ENCODE peak calls at places on chromosomes 16 and 17, in seven cellular contexts. L is body of pancreas, I is OCI-LY7, H is heart right ventricle, T is tibial artery, K is A549, O is uterus. U is an unnamed sample.

GRCh38 chr17:74481621-74482020 is 15.2 kb downstream of the CD300A start:
- DNase-seq in K (no peak), I (no peak), L (no peak), O (no peak), T (no peak), H (no peak), U (no peak)

GRCh38 chr16:55842369-55843104 is 9.6 kb upstream of the CES1 start:
- DNase-seq in T (no peak), I (peak), L (peak), K (peak), O (no peak), H (no peak), U (peak)

GRCh38 chr16:1407749-1408148 is 6.8 kb downstream of the UNKL start:
- DNase-seq in L (peak), H (no peak), O (peak), I (no peak), K (no peak), T (no peak), U (peak)

GRCh38 chr16:49462356-49462988 is 88.9 kb downstream of the C16orf78 start:
- DNase-seq in T (no peak), H (no peak), K (no peak), I (no peak), O (no peak), L (no peak), U (no peak)

GRCh38 chr16:68444058-68444657 is 4.2 kb downstream of the SMPD3 start:
- DNase-seq in O (no peak), I (no peak), H (no peak), T (no peak), K (no peak), L (peak), U (peak)

GRCh38 chr17:33520404-33521032 is 227.4 kb upstream of the ASIC2 start:
- DNase-seq in I (peak), L (peak), O (peak), H (peak), T (no peak), K (peak), U (peak)

GRCh38 chr17:81245024-81245664 is 6.0 kb downstream of the NDUFAF8 start:
- DNase-seq in K (no peak), I (peak), H (no peak), L (no peak), T (no peak), O (no peak), U (no peak)

GRCh38 chr17:67381925-67382257 is 4.8 kb downstream of the PITPNC1 start:
- DNase-seq in T (no peak), L (no peak), O (no peak), K (no peak), H (no peak), I (no peak), U (no peak)

GRCh38 chr16:73126453-73126853 is 78.5 kb upstream of the ZFHX3 start:
- DNase-seq in O (peak), K (peak), I (no peak), H (peak), T (peak), L (peak), U (peak)

GRCh38 chr16:65071371-65072311 is 50.2 kb downstream of the CDH11 start:
- DNase-seq in T (peak), L (peak), K (no peak), H (peak), O (peak), I (no peak), U (peak)

GRCh38 chr17:42287305-42288077 is 807 bp upstream of the STAT5A start:
- DNase-seq in I (no peak), L (peak), O (peak), K (no peak), H (peak), T (peak), U (no peak)

GRCh38 chr17:7029659-7030058 is 6.2 kb upstream of the SLC16A13 start:
- DNase-seq in I (no peak), T (no peak), K (no peak), H (no peak), L (no peak), O (no peak), U (no peak)

GRCh38 chr17:34201225-34201624 is 53.9 kb upstream of the CCL2 start:
- DNase-seq in L (no peak), O (no peak), T (no peak), K (no peak), H (no peak), I (no peak), U (no peak)

GRCh38 chr17:14813649-14814048 is 451.5 kb downstream of the PMP22 start:
- DNase-seq in O (no peak), K (peak), I (peak), L (peak), H (peak), T (no peak), U (no peak)

GRCh38 chr16:1788708-1789100 is 4.8 kb downstream of the IGFALS start:
- DNase-seq in I (no peak), K (no peak), O (peak), T (no peak), L (no peak), H (peak), U (no peak)

GRCh38 chr17:15238064-15238463 is 27.1 kb downstream of the PMP22 start:
- DNase-seq in T (no peak), I (no peak), H (no peak), L (peak), K (no peak), O (no peak), U (no peak)

GRCh38 chr16:52068447-52069074 is 478.4 kb downstream of the TOX3 start:
- DNase-seq in K (peak), T (no peak), O (no peak), H (no peak), I (no peak), L (peak), U (peak)

GRCh38 chr16:7182510-7183109 is 150.0 kb upstream of the RBFOX1 start:
- DNase-seq in T (no peak), K (no peak), O (no peak), I (no peak), H (no peak), L (no peak), U (no peak)

GRCh38 chr16:77227745-77228144 is 28.5 kb downstream of the SYCE1L start:
- DNase-seq in I (no peak), T (no peak), K (no peak), H (no peak), O (no peak), L (no peak), U (no peak)

GRCh38 chr17:81183807-81184206 is 17.8 kb upstream of the AATK start:
- DNase-seq in O (no peak), L (no peak), H (no peak), T (no peak), I (no peak), K (no peak), U (no peak)

GRCh38 chr16:27226476-27226875 is 23.1 kb downstream of the KDM8 start:
- DNase-seq in K (no peak), I (no peak), H (no peak), T (no peak), L (peak), O (no peak), U (no peak)

GRCh38 chr17:17067277-17067676 is 25.0 kb downstream of the MPRIP start:
- DNase-seq in T (peak), I (no peak), K (peak), H (no peak), L (no peak), O (no peak), U (peak)

GRCh38 chr16:22641030-22641671 is 130.5 kb downstream of the NPIPB5 start:
- DNase-seq in L (no peak), H (no peak), K (peak), I (peak), T (no peak), O (no peak), U (peak)

GRCh38 chr17:76262732-76263344 is 2.3 kb upstream of the UBALD2 start:
- DNase-seq in O (no peak), I (peak), K (no peak), T (no peak), L (peak), H (no peak), U (no peak)

GRCh38 chr16:84062734-84063640 is 20.4 kb upstream of the SLC38A8 start:
- DNase-seq in L (peak), I (peak), H (peak), K (peak), O (peak), T (peak), U (peak)

GRCh38 chr16:88393034-88393433 is 10.3 kb downstream of the ZNF469 start:
- DNase-seq in K (no peak), H (peak), T (peak), O (no peak), I (no peak), L (no peak), U (peak)

GRCh38 chr16:30184430-30185140 is 1.2 kb downstream of the CORO1A start:
- DNase-seq in T (peak), K (no peak), I (peak), O (peak), L (peak), H (peak), U (no peak)

GRCh38 chr17:6506679-6507231 is 49.6 kb downstream of the PITPNM3 start:
- DNase-seq in T (no peak), L (no peak), H (no peak), O (no peak), K (peak), I (no peak), U (no peak)

GRCh38 chr16:57955572-57955971 is 15.4 kb downstream of the CNGB1 start:
- DNase-seq in H (peak), L (peak), T (no peak), O (no peak), I (no peak), K (no peak), U (peak)

GRCh38 chr16:88687254-88687576 is 908 bp upstream of the SNAI3 start:
- DNase-seq in K (no peak), O (no peak), I (no peak), L (no peak), T (no peak), H (no peak), U (no peak)

GRCh38 chr17:42407289-42407836 is 15.7 kb downstream of the CAVIN1 start:
- DNase-seq in H (peak), K (peak), T (peak), L (peak), I (peak), O (peak), U (peak)

GRCh38 chr16:24511174-24511573 is 28.2 kb upstream of the RBBP6 start:
- DNase-seq in H (no peak), O (no peak), I (no peak), K (peak), T (no peak), L (no peak), U (no peak)

GRCh38 chr17:39739020-39739884 is 1.5 kb downstream of the GRB7 start:
- DNase-seq in O (peak), H (no peak), I (peak), L (peak), K (peak), T (peak), U (no peak)

GRCh38 chr17:10169274-10169673 is 29.1 kb downstream of the GAS7 start:
- DNase-seq in O (no peak), K (no peak), T (no peak), L (no peak), H (no peak), I (no peak), U (peak)

GRCh38 chr16:69448470-69449193 is 24.2 kb downstream of the CYB5B start:
- DNase-seq in O (no peak), L (peak), K (peak), T (no peak), I (no peak), H (no peak), U (peak)

GRCh38 chr17:68981288-68981687 is 26.1 kb upstream of the ABCA8 start:
- DNase-seq in K (no peak), H (no peak), I (no peak), T (peak), O (peak), L (peak), U (peak)

GRCh38 chr16:22239131-22239805 is 33.2 kb downstream of the EEF2K start:
- DNase-seq in I (no peak), K (no peak), L (no peak), O (no peak), H (no peak), T (no peak), U (no peak)

GRCh38 chr16:88754912-88755744 is 29.9 kb downstream of the PIEZO1 start:
- DNase-seq in L (no peak), H (no peak), T (no peak), K (no peak), I (peak), O (no peak), U (peak)

GRCh38 chr17:28173801-28174200 is 131.3 kb downstream of the NLK start:
- DNase-seq in L (no peak), H (no peak), T (no peak), O (no peak), I (no peak), K (no peak), U (peak)

GRCh38 chr17:66073384-66073783 is 118.5 kb downstream of the CEP112 start:
- DNase-seq in T (no peak), O (no peak), H (no peak), L (no peak), I (no peak), K (no peak), U (no peak)

DNA sequence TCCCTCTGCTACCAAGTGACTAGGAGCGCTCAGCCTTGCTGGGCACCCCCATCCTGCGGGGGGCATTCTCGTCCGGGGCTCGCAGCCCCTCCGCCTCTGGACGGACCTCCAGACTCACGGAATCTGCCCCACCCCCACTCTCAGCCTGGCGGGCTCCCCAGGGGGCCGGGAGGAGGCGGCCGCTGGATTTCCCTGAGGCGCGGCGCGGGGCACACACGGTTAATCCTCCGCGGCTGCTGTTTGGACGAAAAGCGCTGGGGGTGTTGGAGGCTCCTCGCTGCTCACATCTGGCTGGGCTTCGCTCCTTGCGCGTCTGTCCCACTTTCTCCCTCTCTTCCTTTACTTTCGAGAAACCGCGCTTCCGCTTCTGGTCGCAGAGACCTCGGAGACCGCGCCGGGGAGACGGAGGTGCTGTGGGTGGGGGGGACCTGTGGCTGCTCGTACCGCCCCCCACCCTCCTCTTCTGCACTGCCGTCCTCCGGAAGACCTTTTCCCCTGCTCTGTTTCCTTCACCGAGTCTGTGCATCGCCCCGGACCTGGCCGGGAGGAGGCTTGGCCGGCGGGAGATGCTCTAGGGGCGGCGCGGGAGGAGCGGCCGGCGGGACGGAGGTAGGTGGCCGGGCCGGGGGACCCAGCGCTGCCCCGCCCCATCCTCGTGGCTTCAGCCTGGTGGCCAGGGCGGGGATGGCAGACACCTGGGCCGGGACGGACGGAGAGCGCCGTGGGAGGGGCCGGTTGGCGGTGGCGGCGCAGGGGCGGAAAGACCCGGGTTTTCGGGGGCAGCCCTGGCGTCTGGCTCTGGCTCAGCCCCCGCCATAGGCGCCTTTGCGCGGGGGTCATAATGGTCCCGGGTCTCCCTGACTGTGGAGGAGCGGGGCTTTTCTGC is at the start of gene C1QTNF1:
- DNase-seq in H (peak), T (peak), K (peak), I (no peak), O (peak), L (peak), U (peak)
- TF ChIP-seq CTCF in H (peak), T (peak), K (no peak), I (no peak), O (peak), L (peak), U (peak)

DNA sequence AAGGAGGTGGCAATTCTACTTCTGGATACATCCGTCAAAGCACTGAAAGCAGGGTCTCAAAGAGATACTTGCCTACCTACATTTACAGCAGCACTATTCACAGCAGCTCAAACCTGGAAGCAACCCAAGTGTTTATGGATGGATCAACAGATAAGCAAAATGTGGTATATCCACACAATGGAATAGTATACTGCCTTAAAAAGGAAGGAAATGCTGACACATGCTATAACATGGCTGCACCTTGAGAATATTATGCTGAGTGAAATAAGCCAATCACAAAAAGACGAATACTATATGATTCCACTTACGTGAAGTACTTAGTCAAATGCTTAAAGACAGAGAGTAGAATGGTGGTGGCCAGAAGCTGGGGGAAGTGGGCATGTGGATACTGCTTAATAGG is 336.2 kb downstream of the SLC39A11 start:
- DNase-seq in H (no peak), K (no peak), L (no peak), I (no peak), T (no peak), O (no peak), U (no peak)
- H3K4me3 ChIP-seq in H (no peak), K (no peak), L (no peak), I (no peak), T (no peak), O (no peak), U (no peak)

GRCh38 chr17:58172369-58173071 is 5.7 kb downstream of the OR4D2 start:
- DNase-seq in O (no peak), I (peak), H (no peak), L (peak), T (no peak), K (peak), U (peak)
- TF ChIP-seq CTCF in O (no peak), I (peak), H (no peak), L (peak), T (no peak), K (peak), U (peak)

DNA sequence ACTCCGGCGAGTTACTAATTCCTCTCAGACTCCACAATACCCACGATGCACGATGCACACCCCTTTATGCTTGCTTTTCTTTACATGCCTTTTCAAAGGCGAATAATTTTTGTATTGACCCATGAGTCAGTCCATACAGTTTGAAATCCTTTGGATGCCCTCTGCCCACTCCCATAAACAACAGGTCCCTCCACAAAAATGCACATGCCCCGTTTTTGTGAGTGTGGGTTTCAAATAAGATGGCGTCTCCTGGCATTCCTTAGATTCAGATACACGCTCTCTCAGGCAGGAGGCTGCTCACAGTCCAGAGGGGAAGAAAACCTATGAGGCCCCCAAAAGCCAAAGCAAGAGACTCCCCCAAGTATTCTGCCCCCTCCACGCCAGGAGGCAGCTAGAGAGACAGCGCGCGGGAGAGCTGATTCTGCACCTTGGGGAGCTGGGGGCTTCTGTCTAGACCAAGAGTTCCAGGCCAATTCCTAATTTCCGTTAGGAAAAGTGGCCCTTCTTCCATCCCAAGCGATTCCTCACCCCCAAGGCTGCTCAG is 19.6 kb upstream of the HOXB9 start:
- DNase-seq in K (no peak), O (no peak), L (no peak), T (no peak), H (no peak), I (no peak), U (no peak)
- H3K4me3 ChIP-seq in K (peak), O (no peak), L (no peak), T (no peak), H (no peak), I (no peak), U (no peak)

GRCh38 chr16:10788665-10789064 is 29.9 kb downstream of the TVP23A start:
- DNase-seq in I (no peak), O (no peak), K (no peak), T (no peak), L (no peak), H (no peak), U (no peak)
- TF ChIP-seq CTCF in I (no peak), O (no peak), K (no peak), T (no peak), L (no peak), H (no peak), U (no peak)

GRCh38 chr16:56936950-56937349 is 5.0 kb downstream of the HERPUD1 start:
- DNase-seq in O (no peak), L (no peak), K (no peak), T (no peak), H (no peak), I (no peak), U (no peak)

GRCh38 chr16:56936491-56936890 is 4.5 kb downstream of the HERPUD1 start:
- DNase-seq in O (no peak), T (no peak), L (no peak), K (no peak), H (no peak), I (no peak), U (peak)

GRCh38 chr16:56933828-56934598 is 2.1 kb downstream of the HERPUD1 start:
- DNase-seq in K (no peak), T (no peak), H (no peak), I (no peak), O (no peak), L (no peak), U (no peak)

GRCh38 chr16:56933266-56933619 is 1.3 kb downstream of the HERPUD1 start:
- DNase-seq in T (no peak), K (no peak), L (no peak), H (no peak), I (no peak), O (no peak), U (no peak)

DNA sequence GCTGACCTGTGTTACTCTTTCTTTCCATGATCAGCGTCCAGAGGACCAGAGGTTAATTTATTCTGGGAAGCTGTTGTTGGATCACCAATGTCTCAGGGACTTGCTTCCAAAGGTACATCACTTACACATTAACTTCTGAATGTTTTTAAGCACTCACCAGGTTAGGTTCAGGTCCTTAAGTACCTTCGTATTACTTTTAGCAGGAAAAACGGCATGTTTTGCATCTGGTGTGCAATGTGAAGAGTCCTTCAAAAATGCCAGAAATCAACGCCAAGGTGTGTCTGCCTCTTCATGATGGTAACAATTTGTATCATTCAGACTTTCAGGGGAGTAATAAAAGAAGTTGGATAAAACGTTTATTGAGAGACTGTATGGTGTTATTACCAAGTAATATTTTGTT is 3.3 kb downstream of the HERPUD1 start:
- DNase-seq in K (no peak), I (no peak), O (no peak), T (no peak), H (no peak), L (no peak), U (no peak)
- H3K4me3 ChIP-seq in K (no peak), I (peak), O (no peak), T (peak), H (peak), L (no peak), U (peak)